ENCODE peak calls at places on chromosome 4, in five cellular contexts. One of them, this sample, is unnamed.

GRCh38 chr4:84799318-84799717 is 167.2 kb downstream of the WDFY3 start:
- DNase-seq in occipital lobe: no peak
- DNase-seq in AG08395: no peak
- DNase-seq in brain microvascular endothelial cell: no peak
- DNase-seq in lung microvascular endothelial cell: peak
- DNase-seq in this sample: no peak

GRCh38 chr4:52873191-52873590 is 11.1 kb downstream of the RASL11B start:
- DNase-seq in brain microvascular endothelial cell: no peak
- DNase-seq in AG08395: no peak
- DNase-seq in lung microvascular endothelial cell: peak
- DNase-seq in occipital lobe: no peak
- DNase-seq in this sample: no peak

GRCh38 chr4:151358266-151358665 is 32.9 kb upstream of the SH3D19 start:
- DNase-seq in AG08395: no peak
- DNase-seq in lung microvascular endothelial cell: no peak
- DNase-seq in brain microvascular endothelial cell: no peak
- DNase-seq in occipital lobe: peak
- DNase-seq in this sample: no peak

GRCh38 chr4:109729563-109730293 is at the start of gene PLA2G12A:
- DNase-seq in AG08395: peak
- DNase-seq in occipital lobe: peak
- DNase-seq in lung microvascular endothelial cell: peak
- DNase-seq in brain microvascular endothelial cell: peak
- DNase-seq in this sample: peak

GRCh38 chr4:142222127-142222526 is 585.7 kb downstream of the IL15 start:
- DNase-seq in lung microvascular endothelial cell: no peak
- DNase-seq in occipital lobe: no peak
- DNase-seq in AG08395: no peak
- DNase-seq in brain microvascular endothelial cell: no peak
- DNase-seq in this sample: no peak

GRCh38 chr4:87896020-87896621 is 63.4 kb downstream of the MEPE start:
- DNase-seq in lung microvascular endothelial cell: no peak
- DNase-seq in AG08395: peak
- DNase-seq in occipital lobe: peak
- DNase-seq in brain microvascular endothelial cell: peak
- DNase-seq in this sample: peak

GRCh38 chr4:7974425-7974824 is 34.8 kb upstream of the AFAP1 start:
- DNase-seq in brain microvascular endothelial cell: no peak
- DNase-seq in lung microvascular endothelial cell: no peak
- DNase-seq in AG08395: no peak
- DNase-seq in occipital lobe: no peak
- DNase-seq in this sample: no peak

GRCh38 chr4:59629348-59629747 is 1570.8 kb upstream of the ADGRL3 start:
- DNase-seq in AG08395: no peak
- DNase-seq in occipital lobe: no peak
- DNase-seq in lung microvascular endothelial cell: no peak
- DNase-seq in brain microvascular endothelial cell: no peak
- DNase-seq in this sample: no peak

GRCh38 chr4:37748546-37748945 is 62.4 kb upstream of the RELL1 start:
- DNase-seq in brain microvascular endothelial cell: no peak
- DNase-seq in lung microvascular endothelial cell: no peak
- DNase-seq in AG08395: no peak
- DNase-seq in occipital lobe: no peak
- DNase-seq in this sample: no peak

GRCh38 chr4:139282375-139283075 is 2.5 kb upstream of the MGARP start:
- DNase-seq in lung microvascular endothelial cell: no peak
- DNase-seq in brain microvascular endothelial cell: peak
- DNase-seq in AG08395: peak
- DNase-seq in occipital lobe: no peak
- DNase-seq in this sample: no peak